ENCODE peak calls at places on chromosome 11, in nine cellular contexts. One of them, this sample, is unnamed.

GRCh38 chr11:102573851-102574250 is 43.3 kb upstream of the MMP7 start:
- DNase-seq in Peyer's patch: no peak
- DNase-seq in HEK293T: no peak
- DNase-seq in T-helper 2 cell: no peak
- DNase-seq in NCI-H187: no peak
- DNase-seq in activated naive CD4-positive, alpha-beta T cell treated with anti-CD3 and anti-CD28 coated beads for 36 hours: no peak
- DNase-seq in stimulated activated CD4-positive, alpha-beta T cell treated with anti-CD3 and anti-CD28 coated beads, Interleukin-15, amount 100 ng/mL, for 48 hours: no peak
- DNase-seq in astrocyte: peak; percentile 53
- DNase-seq in NCI-H1417: no peak
- DNase-seq in this sample: no peak

GRCh38 chr11:61577383-61578118 is 3.3 kb downstream of the SYT7 start:
- DNase-seq in Peyer's patch: no peak
- DNase-seq in HEK293T: no peak
- DNase-seq in T-helper 2 cell: no peak
- DNase-seq in NCI-H187: no peak
- DNase-seq in activated naive CD4-positive, alpha-beta T cell treated with anti-CD3 and anti-CD28 coated beads for 36 hours: no peak
- DNase-seq in stimulated activated CD4-positive, alpha-beta T cell treated with anti-CD3 and anti-CD28 coated beads, Interleukin-15, amount 100 ng/mL, for 48 hours: no peak
- DNase-seq in astrocyte: no peak
- DNase-seq in NCI-H1417: peak; percentile 28
- DNase-seq in this sample: no peak

GRCh38 chr11:959027-959426 is 33.4 kb downstream of the AP2A2 start:
- DNase-seq in Peyer's patch: no peak
- DNase-seq in HEK293T: no peak
- DNase-seq in T-helper 2 cell: no peak
- DNase-seq in NCI-H187: no peak
- DNase-seq in activated naive CD4-positive, alpha-beta T cell treated with anti-CD3 and anti-CD28 coated beads for 36 hours: no peak
- DNase-seq in stimulated activated CD4-positive, alpha-beta T cell treated with anti-CD3 and anti-CD28 coated beads, Interleukin-15, amount 100 ng/mL, for 48 hours: no peak
- DNase-seq in astrocyte: no peak
- DNase-seq in NCI-H1417: no peak
- DNase-seq in this sample: no peak

GRCh38 chr11:44949160-44950035 is 1.3 kb downstream of the TP53I11 start:
- DNase-seq in Peyer's patch: peak; percentile 65
- DNase-seq in HEK293T: peak; percentile 50
- DNase-seq in T-helper 2 cell: no peak
- DNase-seq in NCI-H187: no peak
- DNase-seq in activated naive CD4-positive, alpha-beta T cell treated with anti-CD3 and anti-CD28 coated beads for 36 hours: peak; percentile 34
- DNase-seq in stimulated activated CD4-positive, alpha-beta T cell treated with anti-CD3 and anti-CD28 coated beads, Interleukin-15, amount 100 ng/mL, for 48 hours: no peak
- DNase-seq in astrocyte: no peak
- DNase-seq in NCI-H1417: peak; percentile 80
- DNase-seq in this sample: no peak

GRCh38 chr11:125175896-125176575 is 11.5 kb downstream of the PKNOX2 start:
- DNase-seq in Peyer's patch: no peak
- DNase-seq in HEK293T: no peak
- DNase-seq in T-helper 2 cell: no peak
- DNase-seq in NCI-H187: no peak
- DNase-seq in activated naive CD4-positive, alpha-beta T cell treated with anti-CD3 and anti-CD28 coated beads for 36 hours: no peak
- DNase-seq in stimulated activated CD4-positive, alpha-beta T cell treated with anti-CD3 and anti-CD28 coated beads, Interleukin-15, amount 100 ng/mL, for 48 hours: no peak
- DNase-seq in astrocyte: no peak
- DNase-seq in NCI-H1417: no peak
- DNase-seq in this sample: no peak

GRCh38 chr11:47768090-47768620 is 1.0 kb upstream of the FNBP4 start:
- DNase-seq in Peyer's patch: peak; percentile 79
- DNase-seq in HEK293T: peak; percentile 58
- DNase-seq in T-helper 2 cell: no peak
- DNase-seq in NCI-H187: peak; percentile 66
- DNase-seq in activated naive CD4-positive, alpha-beta T cell treated with anti-CD3 and anti-CD28 coated beads for 36 hours: peak; percentile 58
- DNase-seq in stimulated activated CD4-positive, alpha-beta T cell treated with anti-CD3 and anti-CD28 coated beads, Interleukin-15, amount 100 ng/mL, for 48 hours: peak; percentile 7
- DNase-seq in astrocyte: peak; percentile 63
- DNase-seq in NCI-H1417: peak; percentile 79
- DNase-seq in this sample: peak; percentile 10

GRCh38 chr11:65809496-65809895 is 22.6 kb downstream of the OVOL1 start:
- DNase-seq in Peyer's patch: no peak
- DNase-seq in HEK293T: no peak
- DNase-seq in T-helper 2 cell: no peak
- DNase-seq in NCI-H187: no peak
- DNase-seq in activated naive CD4-positive, alpha-beta T cell treated with anti-CD3 and anti-CD28 coated beads for 36 hours: no peak
- DNase-seq in stimulated activated CD4-positive, alpha-beta T cell treated with anti-CD3 and anti-CD28 coated beads, Interleukin-15, amount 100 ng/mL, for 48 hours: no peak
- DNase-seq in astrocyte: no peak
- DNase-seq in NCI-H1417: no peak
- DNase-seq in this sample: no peak

GRCh38 chr11:106389096-106389495 is 311.6 kb downstream of the AASDHPPT start:
- DNase-seq in Peyer's patch: no peak
- DNase-seq in HEK293T: no peak
- DNase-seq in T-helper 2 cell: no peak
- DNase-seq in NCI-H187: no peak
- DNase-seq in activated naive CD4-positive, alpha-beta T cell treated with anti-CD3 and anti-CD28 coated beads for 36 hours: no peak
- DNase-seq in stimulated activated CD4-positive, alpha-beta T cell treated with anti-CD3 and anti-CD28 coated beads, Interleukin-15, amount 100 ng/mL, for 48 hours: no peak
- DNase-seq in astrocyte: peak; percentile 90
- DNase-seq in NCI-H1417: no peak
- DNase-seq in this sample: no peak

GRCh38 chr11:1150769-1151365 is 6.9 kb upstream of the MUC5AC start:
- DNase-seq in Peyer's patch: peak; percentile 45
- DNase-seq in HEK293T: no peak
- DNase-seq in T-helper 2 cell: no peak
- DNase-seq in NCI-H187: no peak
- DNase-seq in activated naive CD4-positive, alpha-beta T cell treated with anti-CD3 and anti-CD28 coated beads for 36 hours: no peak
- DNase-seq in stimulated activated CD4-positive, alpha-beta T cell treated with anti-CD3 and anti-CD28 coated beads, Interleukin-15, amount 100 ng/mL, for 48 hours: no peak
- DNase-seq in astrocyte: peak; percentile 12
- DNase-seq in NCI-H1417: no peak
- DNase-seq in this sample: no peak

This sample was measured in RPMI8226.